ENCODE peak calls at places on chromosomes 12 and 14, in four cellular contexts. R, M, V and F are unnamed samples.

GRCh38 chr12:75859868-75860267 is 171.7 kb downstream of the PHLDA1 start:
- DNase-seq in R (no peak), M (no peak), V (no peak), F (no peak)

GRCh38 chr12:56998316-56998715 is 8.0 kb downstream of the ZBTB39 start:
- DNase-seq in R (no peak), M (no peak), V (peak), F (no peak)

GRCh38 chr14:53613404-53614253 is 343.0 kb downstream of the BMP4 start:
- DNase-seq in R (peak), M (peak), V (no peak), F (no peak)

GRCh38 chr12:75781532-75782046 is 250.0 kb downstream of the PHLDA1 start:
- DNase-seq in R (no peak), M (no peak), V (peak), F (no peak)

GRCh38 chr12:85779768-85780167 is 56.4 kb downstream of the RASSF9 start:
- DNase-seq in R (no peak), M (no peak), V (no peak), F (no peak)

GRCh38 chr14:63852271-63852816 is 460 bp upstream of the SYNE2 start:
- DNase-seq in R (no peak), M (no peak), V (no peak), F (no peak)

GRCh38 chr12:32895688-32896437 is 714 bp downstream of the PKP2 start:
- DNase-seq in R (no peak), M (peak), V (peak), F (peak)

GRCh38 chr12:3309805-3310204 is 181.2 kb upstream of the PRMT8 start:
- DNase-seq in R (no peak), M (no peak), V (no peak), F (no peak)

GRCh38 chr12:28253175-28253641 is 63.0 kb downstream of the CCDC91 start:
- DNase-seq in R (peak), M (no peak), V (no peak), F (no peak)

GRCh38 chr14:75015496-75015895 is 12.8 kb downstream of the EIF2B2 start:
- DNase-seq in R (no peak), M (no peak), V (no peak), F (no peak)

GRCh38 chr12:92434607-92435025 is 268.2 kb upstream of the PLEKHG7 start:
- DNase-seq in R (no peak), M (no peak), V (no peak), F (no peak)

GRCh38 chr14:22509751-22510300 is 79.2 kb downstream of the DAD1 start:
- DNase-seq in R (no peak), M (no peak), V (no peak), F (no peak)

GRCh38 chr14:22513066-22513812 is 75.8 kb downstream of the DAD1 start:
- DNase-seq in R (no peak), M (no peak), V (no peak), F (no peak)

GRCh38 chr14:22509036-22509709 is 79.9 kb downstream of the DAD1 start:
- DNase-seq in R (peak), M (no peak), V (no peak), F (no peak)

GRCh38 chr14:22510527-22511110 is 78.4 kb downstream of the DAD1 start:
- DNase-seq in R (no peak), M (no peak), V (no peak), F (no peak)

DNA sequence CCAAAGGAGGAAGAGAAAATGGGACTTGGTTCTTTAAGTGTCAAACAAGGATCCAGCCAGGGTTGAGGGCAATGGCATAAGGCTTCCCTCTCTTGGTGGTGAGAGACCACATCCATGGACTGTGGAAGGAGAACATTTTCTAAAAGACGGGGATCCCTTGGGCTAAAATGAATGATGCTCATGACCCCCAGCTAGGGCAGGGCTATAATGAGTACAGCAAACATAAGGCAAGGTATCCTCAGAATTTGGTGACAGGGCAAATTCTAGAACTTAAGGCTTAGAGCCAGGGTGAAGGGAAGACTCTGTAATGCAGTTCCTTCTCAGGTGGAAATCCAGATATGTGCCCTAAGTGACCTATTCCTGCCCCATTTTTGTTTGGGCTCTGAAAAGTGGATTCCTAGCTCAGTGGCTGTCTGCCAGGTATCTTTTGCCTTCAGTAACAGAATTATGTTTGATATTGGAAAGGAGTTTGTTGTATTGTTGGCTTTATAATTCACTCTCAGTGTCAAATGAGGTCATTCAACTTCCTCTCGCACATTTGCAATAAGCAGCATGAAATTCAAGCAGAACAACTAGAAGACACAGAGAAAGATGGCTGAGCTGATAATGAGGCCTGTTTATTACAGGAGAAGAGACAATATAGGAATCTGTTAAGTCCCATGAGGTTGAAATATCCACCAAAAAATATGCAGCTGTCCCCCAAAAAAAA is 76.8 kb downstream of the DAD1 start:
- DNase-seq in R (no peak), M (no peak), V (no peak), F (no peak)
- TF ChIP-seq SP1 in R (no peak), M (no peak), V (no peak), F (no peak)

GRCh38 chr12:58298793-58299192 is 357.4 kb downstream of the ATP23 start:
- DNase-seq in R (no peak), M (no peak), V (no peak), F (no peak)
- TF ChIP-seq FOXK2 in R (no peak), M (no peak), V (no peak), F (no peak)

GRCh38 chr14:99476864-99477263 is 3.8 kb downstream of the SETD3 start:
- DNase-seq in R (no peak), M (no peak), V (no peak), F (no peak)
- TF ChIP-seq SP1 in R (no peak), M (no peak), V (no peak), F (no peak)

GRCh38 chr14:100587763-100588411 is 670 bp upstream of the BEGAIN start:
- DNase-seq in R (no peak), M (no peak), V (no peak), F (no peak)

GRCh38 chr14:100586153-100586519 is 1.1 kb downstream of the BEGAIN start:
- DNase-seq in R (no peak), M (no peak), V (peak), F (no peak)

GRCh38 chr14:100586520-100587247 is 533 bp downstream of the BEGAIN start:
- DNase-seq in R (no peak), M (no peak), V (no peak), F (peak)

GRCh38 chr14:100588671-100589070 is 1.5 kb upstream of the BEGAIN start:
- DNase-seq in R (no peak), M (no peak), V (no peak), F (no peak)

DNA sequence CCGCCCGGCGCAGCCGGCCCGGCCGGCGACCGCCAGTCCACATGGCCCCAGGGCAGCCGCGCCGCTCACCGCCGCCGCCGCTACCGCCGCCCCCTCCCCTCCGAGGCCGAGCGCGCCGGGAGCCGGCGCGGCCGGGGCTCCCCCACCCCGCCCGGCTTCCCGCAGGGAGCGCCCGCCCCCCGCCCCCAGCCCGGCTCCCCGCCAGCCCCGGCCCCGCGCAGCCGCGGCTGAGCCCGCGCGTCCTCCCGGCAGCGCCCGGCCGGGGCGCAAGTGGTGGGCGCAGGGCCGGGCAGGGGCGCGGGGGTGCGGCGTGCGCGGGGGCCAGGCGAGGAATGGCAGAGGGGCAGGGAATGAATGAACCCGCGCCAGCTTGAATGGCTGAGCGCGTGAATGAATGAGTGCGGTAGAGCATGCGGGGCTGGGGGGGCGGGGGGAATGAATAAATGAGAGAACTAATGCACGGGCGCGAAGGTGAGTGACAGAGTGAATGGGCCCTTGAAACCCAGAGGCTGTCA is at the start of gene BEGAIN:
- DNase-seq in R (no peak), M (no peak), V (peak), F (no peak)
- TF ChIP-seq FOXK2 in R (no peak), M (no peak), V (no peak), F (no peak)

GRCh38 chr14:103616635-103617300 is 12.2 kb upstream of the KLC1 start:
- DNase-seq in R (no peak), M (no peak), V (no peak), F (no peak)
- TF ChIP-seq SP1 in R (no peak), M (no peak), V (no peak), F (no peak)